ENCODE peak calls at places on chromosomes 1 and 21, in seven cellular contexts. I is tibial artery, D is glutamatergic neuron, Z is pancreas, H is fibroblast of the aortic adventitia, K is lower lobe of right lung, J is dorsolateral prefrontal cortex. R is an unnamed sample.

GRCh38 chr1:50474859-50475809 is 51.9 kb upstream of the DMRTA2 start:
- DNase-seq in I (no peak), D (peak), Z (no peak), H (peak), K (no peak), J (no peak), R (no peak)

GRCh38 chr1:240232548-240232947 is 140.9 kb downstream of the FMN2 start:
- DNase-seq in I (no peak), D (no peak), Z (no peak), H (peak), K (no peak), J (no peak), R (no peak)

GRCh38 chr1:152806576-152806975 is at the start of gene LCE1C:
- DNase-seq in I (no peak), D (no peak), Z (no peak), H (no peak), K (no peak), J (no peak), R (no peak)

GRCh38 chr1:109659997-109660755 is 4.3 kb downstream of the GSTM4 start:
- DNase-seq in I (no peak), D (no peak), Z (no peak), H (no peak), K (no peak), J (no peak), R (no peak)

GRCh38 chr1:83818916-83819315 is 180.0 kb downstream of the TTLL7 start:
- DNase-seq in I (no peak), D (no peak), Z (no peak), H (peak), K (no peak), J (no peak), R (no peak)

GRCh38 chr1:220307528-220308100 is 35.4 kb upstream of the RAB3GAP2 start:
- DNase-seq in I (no peak), D (no peak), Z (no peak), H (no peak), K (no peak), J (no peak), R (no peak)

GRCh38 chr1:36248250-36248894 is 24.1 kb downstream of the THRAP3 start:
- DNase-seq in I (peak), D (no peak), Z (no peak), H (peak), K (peak), J (no peak), R (no peak)

GRCh38 chr1:62295921-62296451 is 23.2 kb downstream of the KANK4 start:
- DNase-seq in I (no peak), D (no peak), Z (no peak), H (peak), K (no peak), J (no peak), R (no peak)

GRCh38 chr1:24748191-24749121 is 3.2 kb downstream of the CLIC4 start:
- DNase-seq in I (no peak), D (no peak), Z (no peak), H (peak), K (no peak), J (no peak), R (no peak)

GRCh38 chr21:38148046-38148445 is 108.7 kb upstream of the KCNJ15 start:
- DNase-seq in I (no peak), D (no peak), Z (no peak), H (no peak), K (no peak), J (no peak), R (no peak)

GRCh38 chr1:156865258-156865657 is 4.6 kb downstream of the NTRK1 start:
- DNase-seq in I (no peak), D (no peak), Z (no peak), H (no peak), K (no peak), J (no peak), R (no peak)

GRCh38 chr1:68229927-68230812 is 2.2 kb downstream of the WLS start:
- DNase-seq in I (no peak), D (peak), Z (no peak), H (peak), K (no peak), J (no peak), R (no peak)

GRCh38 chr1:110340207-110340468 is 961 bp downstream of the RBM15 start:
- DNase-seq in I (no peak), D (peak), Z (peak), H (no peak), K (no peak), J (no peak), R (no peak)

GRCh38 chr1:88288571-88288970 is 395.5 kb upstream of the PKN2 start:
- DNase-seq in I (no peak), D (no peak), Z (no peak), H (no peak), K (no peak), J (no peak), R (no peak)

GRCh38 chr1:225253784-225254183 is 174.1 kb downstream of the LBR start:
- DNase-seq in I (no peak), D (no peak), Z (no peak), H (no peak), K (no peak), J (no peak), R (no peak)

GRCh38 chr1:109704173-109704572 is 7.9 kb upstream of the GSTM5 start:
- DNase-seq in I (no peak), D (no peak), Z (no peak), H (no peak), K (no peak), J (no peak), R (no peak)

GRCh38 chr1:78101514-78101913 is 55.7 kb downstream of the GIPC2 start:
- DNase-seq in I (peak), D (no peak), Z (no peak), H (peak), K (no peak), J (no peak), R (no peak)

GRCh38 chr1:223189903-223190724 is 47.1 kb upstream of the TLR5 start:
- DNase-seq in I (no peak), D (no peak), Z (no peak), H (peak), K (no peak), J (no peak), R (no peak)

GRCh38 chr1:59163268-59164092 is 133.4 kb upstream of the FGGY start:
- DNase-seq in I (no peak), D (no peak), Z (no peak), H (peak), K (no peak), J (no peak), R (no peak)

GRCh38 chr1:222099746-222100145 is 357.9 kb upstream of the DUSP10 start:
- DNase-seq in I (no peak), D (no peak), Z (no peak), H (no peak), K (no peak), J (no peak), R (no peak)

GRCh38 chr1:42978317-42979036 is 19.8 kb upstream of the SLC2A1 start:
- DNase-seq in I (no peak), D (no peak), Z (no peak), H (no peak), K (no peak), J (no peak), R (no peak)

GRCh38 chr1:22105611-22106207 is 37.2 kb downstream of the WNT4 start:
- DNase-seq in I (no peak), D (no peak), Z (no peak), H (peak), K (no peak), J (no peak), R (no peak)

GRCh38 chr1:2595812-2596529 is 9.4 kb downstream of the PRXL2B start:
- DNase-seq in I (no peak), D (no peak), Z (peak), H (no peak), K (no peak), J (no peak), R (no peak)

DNA sequence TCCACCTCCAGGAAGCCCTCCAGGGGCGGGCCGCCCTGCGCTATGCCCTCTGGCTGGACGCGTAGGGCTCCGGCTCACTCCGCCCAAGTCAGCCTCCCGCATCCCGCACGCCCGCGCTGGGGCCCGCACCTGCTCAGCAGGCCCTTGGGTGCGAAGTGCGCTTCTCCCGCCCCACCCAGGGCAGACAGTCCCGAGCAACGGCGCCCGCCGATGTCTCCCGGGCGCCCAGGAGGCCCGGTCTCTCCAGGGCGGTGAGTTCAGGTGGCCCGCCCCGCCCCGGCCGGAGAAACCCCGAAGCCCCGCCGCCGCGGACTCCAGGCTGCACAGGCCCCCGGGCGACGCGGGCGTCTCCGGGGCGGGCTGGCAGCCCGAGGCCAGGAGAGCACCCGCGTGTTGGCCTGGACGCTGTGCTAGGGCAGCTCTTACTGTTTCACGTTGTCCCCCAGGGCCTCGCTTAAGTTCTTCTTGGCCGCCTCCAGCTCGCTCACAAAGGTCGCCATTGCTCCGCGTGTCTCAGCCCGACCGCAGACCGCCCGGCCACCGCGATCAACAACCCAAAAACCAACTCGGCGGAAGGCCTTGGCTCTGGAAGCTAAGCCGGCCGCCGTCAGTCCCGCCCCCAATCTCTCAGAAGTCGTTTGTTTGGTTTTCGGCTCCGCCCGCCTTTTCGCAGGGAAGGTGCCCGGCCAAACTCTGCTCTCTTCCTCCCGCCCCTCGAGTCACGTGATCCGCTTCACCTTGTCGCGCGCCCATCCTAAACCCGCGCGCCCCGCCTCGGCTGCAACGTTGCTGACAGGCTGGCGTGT is at the start of gene TADA1:
- DNase-seq in I (peak), D (peak), Z (peak), H (peak), K (peak), J (peak), R (peak)
- TF ChIP-seq CTCF in I (no peak), D (no peak), Z (no peak), H (peak), K (peak), J (peak), R (no peak)

GRCh38 chr1:238916828-238917227 is 469.5 kb upstream of the CHRM3 start:
- DNase-seq in I (no peak), D (no peak), Z (no peak), H (no peak), K (no peak), J (no peak), R (no peak)

GRCh38 chr1:238913210-238913609 is 473.2 kb upstream of the CHRM3 start:
- DNase-seq in I (no peak), D (no peak), Z (no peak), H (no peak), K (no peak), J (no peak), R (no peak)

GRCh38 chr1:238912148-238912547 is 474.2 kb upstream of the CHRM3 start:
- DNase-seq in I (no peak), D (no peak), Z (no peak), H (no peak), K (no peak), J (no peak), R (no peak)

DNA sequence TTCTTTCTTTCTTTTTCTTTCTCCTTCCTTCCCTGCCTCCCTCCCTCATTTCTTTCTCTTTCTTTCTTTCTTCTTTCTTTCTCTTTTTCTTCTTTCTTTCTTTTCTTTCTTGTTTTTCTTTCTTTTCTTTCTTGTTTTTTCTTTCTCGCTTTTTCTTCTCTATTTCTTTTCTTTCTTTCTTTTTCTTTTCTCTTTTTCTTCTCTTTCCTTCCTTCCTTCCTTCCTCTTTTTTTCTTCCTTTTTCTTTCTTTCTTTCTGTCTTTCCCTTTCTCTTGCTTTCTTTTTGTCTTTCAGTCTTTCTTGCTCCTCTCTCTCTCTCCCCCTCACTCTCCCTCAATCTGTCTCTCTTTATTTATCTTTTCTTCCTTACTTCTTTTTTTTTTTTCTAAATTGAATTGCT is 472.0 kb upstream of the CHRM3 start:
- DNase-seq in I (no peak), D (no peak), Z (no peak), H (no peak), K (no peak), J (no peak), R (no peak)
- TF ChIP-seq CTCF in I (no peak), D (no peak), Z (no peak), H (no peak), K (no peak), J (no peak), R (no peak)

DNA sequence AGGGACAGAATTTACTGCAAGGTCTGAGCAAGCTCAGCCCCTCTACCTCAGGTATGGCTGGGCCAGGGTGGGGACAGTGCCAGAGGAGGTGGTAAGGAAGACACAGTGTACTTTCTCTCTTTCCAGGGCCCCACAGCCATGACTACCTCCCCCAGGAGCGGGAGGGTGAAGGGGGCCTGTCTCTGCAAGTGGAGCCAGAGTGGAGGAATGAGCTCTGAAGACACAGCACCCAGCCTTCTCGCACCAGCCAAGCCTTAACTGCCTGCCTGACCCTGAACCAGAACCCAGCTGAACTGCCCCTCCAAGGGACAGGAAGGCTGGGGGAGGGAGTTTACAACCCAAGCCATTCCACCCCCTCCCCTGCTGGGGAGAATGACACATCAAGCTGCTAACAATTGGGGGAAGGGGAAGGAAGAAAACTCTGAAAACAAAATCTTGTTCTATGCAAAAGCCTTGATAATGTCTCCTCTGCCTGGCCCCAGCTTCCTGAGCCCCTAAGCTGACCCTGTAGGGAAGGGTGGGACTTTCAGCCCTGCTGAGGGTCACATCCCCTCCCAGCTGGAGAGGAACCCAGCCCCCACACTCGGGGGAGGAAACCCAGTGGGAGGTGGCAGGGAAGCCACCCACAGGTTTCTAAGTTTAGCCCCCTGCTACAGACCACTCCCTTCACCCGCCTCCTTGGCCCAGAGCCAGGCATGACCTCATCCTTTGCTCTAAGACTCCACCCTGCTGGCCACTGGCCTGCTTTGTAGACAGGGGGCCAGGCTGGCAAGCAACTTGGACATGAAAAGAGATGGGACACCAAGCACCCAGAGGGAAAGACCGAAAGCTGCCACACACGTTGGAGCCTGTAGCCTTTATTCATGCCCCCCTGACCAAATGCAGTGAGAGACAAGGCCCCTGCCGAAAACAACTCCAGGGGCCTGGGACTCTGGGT is 6.4 kb downstream of the RHOC start:
- DNase-seq in I (peak), D (peak), Z (peak), H (peak), K (peak), J (peak), R (peak)
- TF ChIP-seq CTCF in I (peak), D (no peak), Z (no peak), H (no peak), K (no peak), J (peak), R (no peak)

GRCh38 chr21:24727803-24728425 is 879.4 kb downstream of the MRPL39 start:
- DNase-seq in I (no peak), D (no peak), Z (no peak), H (no peak), K (no peak), J (no peak), R (no peak)
- TF ChIP-seq CTCF in I (no peak), D (no peak), Z (no peak), H (no peak), K (no peak), J (no peak), R (no peak)

GRCh38 chr1:199918196-199918789 is 109.2 kb upstream of the NR5A2 start:
- DNase-seq in I (no peak), D (no peak), Z (no peak), H (no peak), K (no peak), J (no peak), R (no peak)

DNA sequence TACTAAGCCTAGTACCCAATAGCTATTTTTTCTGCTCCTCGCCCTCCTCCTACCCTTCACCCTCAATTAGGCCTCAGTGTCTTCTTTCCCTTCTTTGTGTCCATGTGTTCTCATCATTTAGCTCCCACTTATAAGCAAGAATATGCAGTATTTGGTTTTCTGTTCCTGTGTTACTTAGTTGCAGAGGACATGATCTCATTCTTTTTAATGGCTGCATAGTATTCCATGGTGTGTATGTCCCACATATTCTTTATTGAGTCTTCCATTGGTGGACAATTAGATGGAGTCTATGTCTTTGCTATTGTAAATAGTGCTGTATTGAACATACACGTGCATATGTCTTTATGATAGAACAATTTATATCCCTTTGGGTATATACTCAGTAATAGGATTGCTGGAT is 106.9 kb upstream of the NR5A2 start:
- DNase-seq in I (no peak), D (no peak), Z (no peak), H (no peak), K (no peak), J (no peak), R (no peak)
- TF ChIP-seq CTCF in I (no peak), D (no peak), Z (no peak), H (no peak), K (no peak), J (no peak), R (no peak)

GRCh38 chr1:204087893-204088528 is 15.1 kb downstream of the SOX13 start:
- DNase-seq in I (peak), D (no peak), Z (peak), H (no peak), K (no peak), J (no peak), R (no peak)

GRCh38 chr1:204087181-204087892 is 14.4 kb downstream of the SOX13 start:
- DNase-seq in I (no peak), D (no peak), Z (peak), H (no peak), K (no peak), J (no peak), R (no peak)

GRCh38 chr1:204088596-204088995 is 15.7 kb downstream of the SOX13 start:
- DNase-seq in I (no peak), D (no peak), Z (no peak), H (no peak), K (no peak), J (no peak), R (no peak)

GRCh38 chr1:204091066-204091465 is 18.2 kb downstream of the SOX13 start:
- DNase-seq in I (no peak), D (no peak), Z (no peak), H (no peak), K (no peak), J (no peak), R (no peak)

GRCh38 chr1:204089044-204089751 is 16.3 kb downstream of the SOX13 start:
- DNase-seq in I (peak), D (no peak), Z (peak), H (no peak), K (no peak), J (no peak), R (no peak)
- TF ChIP-seq CTCF in I (no peak), D (no peak), Z (no peak), H (no peak), K (no peak), J (no peak), R (no peak)

DNA sequence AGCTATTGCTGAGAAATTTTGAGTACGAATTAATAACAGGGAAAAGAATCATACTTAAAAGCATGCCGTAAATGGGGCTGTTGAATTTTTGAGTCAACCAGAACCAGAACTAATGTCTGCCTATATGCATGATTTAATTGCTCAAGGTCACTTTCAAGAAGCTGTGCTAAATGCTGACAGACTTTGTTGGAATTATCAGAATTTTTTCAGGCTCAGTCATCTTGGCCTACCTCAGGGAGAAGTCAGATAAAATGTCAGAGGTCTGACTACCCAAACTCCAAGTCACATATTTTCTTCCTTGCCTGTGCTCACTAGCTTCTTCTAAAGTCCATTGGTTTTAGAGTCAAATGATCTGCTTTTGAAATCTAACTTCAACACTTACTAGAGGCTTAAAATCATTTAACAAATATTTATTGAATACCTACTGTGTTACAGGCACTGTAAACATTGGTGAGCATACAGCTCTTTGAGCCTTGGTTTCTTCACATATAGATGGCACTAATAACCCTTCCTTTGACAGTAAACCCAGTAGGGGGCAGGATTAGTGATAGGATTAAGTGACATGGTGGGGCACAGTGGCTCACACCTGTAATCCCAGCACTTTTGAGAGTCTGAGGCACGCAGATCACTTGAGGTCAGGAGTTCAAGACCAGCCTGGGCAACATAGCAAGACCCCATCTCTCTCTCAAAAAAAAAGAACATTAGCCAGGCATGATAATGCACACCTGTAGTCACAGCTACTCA is 121.2 kb upstream of the SLC44A3 start:
- DNase-seq in I (no peak), D (no peak), Z (no peak), H (peak), K (no peak), J (no peak), R (no peak)
- TF ChIP-seq CTCF in I (no peak), D (no peak), Z (no peak), H (peak), K (no peak), J (no peak), R (no peak)

R was measured in mesothelial cell of epicardium.